ENCODE peak calls at places on chromosomes 2 and 18, in six cellular contexts. Z is K562, D is A549, V is endothelial cell of umbilical vein, Y is GM12878, N is HepG2. L is an unnamed sample.

GRCh38 chr2:224847961-224848850 is 132.0 kb upstream of the CCDC195 start:
- DNase-seq in Z (no peak), D (peak), V (peak), Y (no peak), N (no peak), L (no peak)

GRCh38 chr2:6800553-6800952 is 65.2 kb downstream of the CMPK2 start:
- DNase-seq in Z (no peak), D (no peak), V (no peak), Y (no peak), N (peak), L (no peak)

GRCh38 chr2:54574107-54574859 is 118.2 kb downstream of the SPTBN1 start:
- DNase-seq in Z (peak), D (peak), V (peak), Y (peak), N (peak), L (peak)

GRCh38 chr2:186868344-186868743 is 19.4 kb upstream of the ZSWIM2 start:
- DNase-seq in Z (no peak), D (no peak), V (peak), Y (no peak), N (no peak), L (no peak)

GRCh38 chr2:237309011-237309410 is 105.0 kb downstream of the COL6A3 start:
- DNase-seq in Z (no peak), D (no peak), V (no peak), Y (no peak), N (no peak), L (no peak)

GRCh38 chr2:105382177-105382576 is 16.7 kb downstream of the FHL2 start:
- DNase-seq in Z (no peak), D (no peak), V (no peak), Y (no peak), N (no peak), L (no peak)

GRCh38 chr2:218679119-218679518 is 7.2 kb downstream of the STK36 start:
- DNase-seq in Z (peak), D (no peak), V (peak), Y (no peak), N (no peak), L (peak)

GRCh38 chr2:46335966-46336436 is 38.8 kb downstream of the EPAS1 start:
- DNase-seq in Z (no peak), D (peak), V (no peak), Y (no peak), N (no peak), L (no peak)

GRCh38 chr18:35289293-35290069 is 548 bp downstream of the ZSCAN30 start:
- DNase-seq in Z (peak), D (no peak), V (no peak), Y (no peak), N (peak), L (peak)

GRCh38 chr2:238854246-238854645 is 6.4 kb downstream of the TWIST2 start:
- DNase-seq in Z (no peak), D (no peak), V (no peak), Y (no peak), N (no peak), L (no peak)

GRCh38 chr18:55587341-55588000 is 521 bp downstream of the TCF4 start:
- DNase-seq in Z (peak), D (no peak), V (peak), Y (no peak), N (no peak), L (peak)

DNA sequence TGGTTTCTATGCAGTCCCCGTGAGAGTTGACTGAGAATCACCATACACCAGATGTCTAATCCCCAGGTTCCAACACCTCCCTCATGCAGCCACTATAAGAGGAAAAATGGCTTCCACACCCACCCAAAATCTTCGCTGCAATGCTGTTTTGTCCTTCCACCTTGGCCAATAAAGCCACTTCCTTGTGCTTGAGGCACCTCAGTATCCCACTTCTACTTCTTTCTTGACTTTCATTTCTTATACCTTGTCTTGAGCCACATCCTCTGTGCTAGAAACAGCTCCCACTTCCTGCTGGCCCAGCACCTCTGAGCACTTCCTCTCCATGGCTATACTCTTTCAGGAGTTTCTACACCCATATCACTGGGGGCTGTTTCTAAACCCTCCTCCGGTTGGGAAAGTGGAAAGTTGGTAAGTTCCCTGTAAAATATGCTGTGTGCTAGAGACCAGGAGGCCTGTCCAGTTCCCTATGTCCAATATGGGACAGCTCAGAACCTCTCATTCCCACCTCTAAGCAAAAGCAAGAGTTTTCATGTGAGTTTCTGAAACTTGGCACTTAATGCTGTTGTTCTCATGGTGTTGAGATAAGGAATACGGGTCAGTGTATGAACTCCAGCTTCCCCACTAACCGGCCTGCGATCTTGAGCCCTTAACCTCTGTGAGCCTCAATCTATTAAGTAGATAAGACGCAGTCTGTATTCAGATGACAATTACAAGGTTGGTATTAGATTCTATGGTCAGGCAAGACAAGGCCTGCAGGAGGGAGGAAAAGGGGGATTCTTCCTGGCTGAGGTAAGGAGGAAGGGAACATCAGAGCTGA is 209.1 kb upstream of the ID2 start:
- DNase-seq in Z (no peak), D (no peak), V (no peak), Y (no peak), N (no peak), L (peak)
- TF ChIP-seq MYC in Z (no peak), D (no peak), V (no peak), Y (no peak), N (no peak), L (no peak)

GRCh38 chr2:151729416-151729811 is 4.9 kb downstream of the NEB start:
- DNase-seq in Z (no peak), D (no peak), V (no peak), Y (no peak), N (no peak), L (no peak)

GRCh38 chr2:151730242-151730975 is 3.9 kb downstream of the NEB start:
- DNase-seq in Z (no peak), D (no peak), V (no peak), Y (no peak), N (no peak), L (no peak)

GRCh38 chr2:151727593-151728552 is 6.4 kb downstream of the NEB start:
- DNase-seq in Z (no peak), D (peak), V (peak), Y (no peak), N (no peak), L (no peak)

GRCh38 chr2:151729837-151730236 is 4.4 kb downstream of the NEB start:
- DNase-seq in Z (no peak), D (no peak), V (no peak), Y (no peak), N (no peak), L (no peak)

GRCh38 chr2:151728736-151729415 is 5.4 kb downstream of the NEB start:
- DNase-seq in Z (no peak), D (peak), V (no peak), Y (no peak), N (no peak), L (no peak)
- TF ChIP-seq CTCF in Z (peak), D (no peak), V (no peak), Y (peak), N (no peak), L (no peak)

GRCh38 chr2:128291161-128291843 is 27.4 kb downstream of the HS6ST1 start:
- DNase-seq in Z (no peak), D (no peak), V (no peak), Y (no peak), N (no peak), L (no peak)
- TF ChIP-seq MYC in Z (no peak), D (no peak), V (no peak), Y (no peak), N (no peak), L (no peak)

GRCh38 chr2:88556026-88556425 is 71.2 kb downstream of the EIF2AK3 start:
- DNase-seq in Z (no peak), D (no peak), V (peak), Y (no peak), N (no peak), L (no peak)

GRCh38 chr2:88557290-88557689 is 70.0 kb downstream of the EIF2AK3 start:
- DNase-seq in Z (no peak), D (no peak), V (no peak), Y (no peak), N (no peak), L (no peak)

GRCh38 chr2:88549616-88550292 is 77.5 kb downstream of the EIF2AK3 start:
- DNase-seq in Z (no peak), D (no peak), V (no peak), Y (no peak), N (no peak), L (no peak)

DNA sequence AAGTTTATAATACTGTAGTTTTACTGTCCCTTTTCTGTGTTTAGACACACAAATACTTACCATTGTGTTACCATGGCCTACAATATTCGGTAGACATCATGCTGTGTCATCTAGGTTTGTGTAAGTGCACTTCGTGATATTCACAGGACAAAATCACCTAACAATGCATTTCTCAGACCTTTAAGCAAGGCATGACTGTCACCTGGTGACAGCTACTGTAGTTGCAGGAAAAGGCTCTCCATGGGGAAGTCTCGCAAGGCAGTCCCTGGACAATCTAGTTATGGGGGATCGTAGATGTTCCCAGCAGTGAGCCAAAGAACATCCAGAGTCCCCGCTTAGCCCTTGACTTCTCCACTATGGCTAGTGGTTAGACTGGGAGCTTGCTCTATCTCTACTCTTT is 73.1 kb downstream of the EIF2AK3 start:
- DNase-seq in Z (peak), D (peak), V (no peak), Y (no peak), N (no peak), L (peak)
- TF ChIP-seq CTCF in Z (peak), D (no peak), V (no peak), Y (no peak), N (peak), L (no peak)